ENCODE peak calls at places on chromosome 5, in five cellular contexts. T is colonic mucosa; U is neural progenitor cell; E is right lobe of liver; R is CD4-positive, alpha-beta T cell. I is an unnamed sample.
A peak's percentile ranks its signal among the peaks of the same experiment; 100 is the strongest.

GRCh38 chr5:104189909-104190308 is 627.3 kb upstream of the NUDT12 start:
- DNase-seq in U (no peak), T (no peak), E (no peak), R (no peak), I (no peak)

GRCh38 chr5:139383275-139383992 is at the start of gene SLC23A1:
- DNase-seq in E (peak; percentile 80), U (no peak), R (no peak), T (peak; percentile 85), I (no peak)

GRCh38 chr5:37198842-37199241 is 50.3 kb downstream of the CPLANE1 start:
- DNase-seq in E (no peak), U (no peak), R (no peak), T (no peak), I (no peak)

GRCh38 chr5:154049685-154050084 is 10.9 kb downstream of the MFAP3 start:
- DNase-seq in U (no peak), R (no peak), T (no peak), E (no peak), I (no peak)

GRCh38 chr5:127585661-127586060 is 63.2 kb upstream of the CTXN3 start:
- DNase-seq in E (no peak), U (no peak), R (no peak), T (no peak), I (no peak)

GRCh38 chr5:112616812-112617547 is 120.7 kb upstream of the APC start:
- DNase-seq in T (no peak), R (no peak), E (peak; percentile 44), U (no peak), I (no peak)

GRCh38 chr5:155057626-155058025 is 44.1 kb downstream of the KIF4B start:
- DNase-seq in R (no peak), T (no peak), E (no peak), U (no peak), I (no peak)

GRCh38 chr5:173312821-173313220 is 15.4 kb downstream of the STC2 start:
- DNase-seq in T (no peak), E (no peak), R (no peak), U (no peak), I (no peak)

GRCh38 chr5:110194191-110194590 is 504.5 kb downstream of the MAN2A1 start:
- DNase-seq in T (no peak), R (no peak), E (no peak), U (no peak), I (no peak)

GRCh38 chr5:76710991-76711390 is 4.9 kb upstream of the F2R start:
- DNase-seq in T (no peak), U (no peak), R (no peak), E (no peak), I (no peak)

GRCh38 chr5:66306105-66306843 is 162.2 kb downstream of the SREK1 start:
- DNase-seq in T (peak; percentile 45), R (no peak), E (no peak), U (peak; percentile 77), I (peak; percentile 4)

GRCh38 chr5:926416-927171 is 33.9 kb downstream of the TRIP13 start:
- DNase-seq in R (no peak), T (no peak), U (peak; percentile 76), E (no peak), I (no peak)

GRCh38 chr5:174900176-174900692 is 175.9 kb downstream of the MSX2 start:
- DNase-seq in R (no peak), E (no peak), T (no peak), U (no peak), I (no peak)

GRCh38 chr5:131944700-131945550 is 538 bp downstream of the MEIKIN start:
- DNase-seq in E (no peak), R (no peak), T (no peak), U (no peak), I (no peak)

GRCh38 chr5:53063176-53063575 is 46.4 kb downstream of the MOCS2 start:
- DNase-seq in R (no peak), T (no peak), U (no peak), E (no peak), I (no peak)

GRCh38 chr5:119031905-119032304 is 39.0 kb upstream of the DMXL1 start:
- DNase-seq in R (no peak), T (no peak), U (no peak), E (no peak), I (no peak)

GRCh38 chr5:179267671-179268071 is 77.6 kb downstream of the ADAMTS2 start:
- DNase-seq in E (no peak), T (no peak), R (no peak), U (no peak), I (no peak)

GRCh38 chr5:126969548-126969947 is 60.8 kb downstream of the MARCHF3 start:
- DNase-seq in T (no peak), R (no peak), U (no peak), E (no peak), I (no peak)

GRCh38 chr5:126002222-126002897 is 420.8 kb upstream of the GRAMD2B start:
- DNase-seq in T (peak; percentile 24), E (peak; percentile 69), R (no peak), U (no peak), I (peak; percentile 37)

GRCh38 chr5:61162832-61163567 is 732 bp upstream of the SMIM15 start:
- DNase-seq in U (peak; percentile 15), T (peak; percentile 40), E (no peak), R (no peak), I (no peak)

GRCh38 chr5:160359816-160360215 is 10.6 kb downstream of the C1QTNF2 start:
- DNase-seq in R (no peak), E (no peak), U (no peak), T (peak; percentile 30), I (no peak)

GRCh38 chr5:95815143-95815729 is 7.3 kb downstream of the GLRX start:
- DNase-seq in U (no peak), T (no peak), R (no peak), E (no peak), I (no peak)

GRCh38 chr5:107487056-107487461 is 183.7 kb downstream of the EFNA5 start:
- DNase-seq in U (no peak), R (no peak), E (no peak), T (no peak), I (no peak)

GRCh38 chr5:132779961-132780360 is 2.9 kb upstream of the SEPTIN8 start:
- DNase-seq in U (no peak), R (no peak), T (no peak), E (no peak), I (peak; percentile 40)

GRCh38 chr5:154271936-154272514 is 81.5 kb downstream of the GALNT10 start:
- DNase-seq in U (no peak), T (no peak), E (no peak), R (no peak), I (no peak)

GRCh38 chr5:78756853-78757252 is 108.3 kb upstream of the LHFPL2 start:
- DNase-seq in R (no peak), U (no peak), E (no peak), T (no peak), I (no peak)
- H3K27ac ChIP-seq in R (no peak overlapping the region), U (no peak overlapping the region), E (no peak overlapping the region), T (no peak overlapping the region), I (no peak overlapping the region)

GRCh38 chr5:116542619-116543018 is 32.0 kb downstream of the SEMA6A start:
- DNase-seq in E (no peak), R (no peak), U (no peak), T (peak; percentile 62), I (no peak)

GRCh38 chr5:116534988-116535387 is 39.6 kb downstream of the SEMA6A start:
- DNase-seq in T (no peak), E (no peak), U (no peak), R (no peak), I (no peak)

GRCh38 chr5:116543501-116543900 is 31.1 kb downstream of the SEMA6A start:
- DNase-seq in R (no peak), T (no peak), U (no peak), E (no peak), I (no peak)

GRCh38 chr5:116536279-116537161 is 38.1 kb downstream of the SEMA6A start:
- DNase-seq in E (no peak), U (peak; percentile 59), T (peak; percentile 61), R (no peak), I (peak; percentile 20)

DNA sequence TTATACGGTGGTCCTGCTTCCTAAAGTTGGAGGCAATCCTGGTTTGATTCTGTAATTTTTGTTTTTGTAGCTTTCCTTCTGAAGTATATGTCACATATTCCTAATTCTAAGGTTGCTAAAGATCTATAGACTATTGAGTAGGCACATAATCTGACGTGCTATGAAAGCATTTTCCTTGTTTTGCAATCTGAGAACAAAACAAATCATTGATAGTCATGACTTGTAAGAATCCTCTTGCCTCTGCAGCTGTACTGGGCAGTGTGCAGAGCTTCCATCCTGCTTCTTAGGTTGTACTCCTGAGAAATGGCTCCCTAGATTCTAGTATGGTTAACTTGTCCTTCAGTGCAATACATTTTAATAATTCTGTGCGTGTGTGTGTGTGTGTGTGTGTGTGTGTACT is 35.4 kb downstream of the SEMA6A start:
- DNase-seq in E (no peak), T (no peak), U (no peak), R (no peak), I (no peak)
- H3K27ac ChIP-seq in E (no peak overlapping the region), T (no peak overlapping the region), U (no peak overlapping the region), R (no peak overlapping the region), I (peak overlapping the region; percentile 79)

GRCh38 chr5:5335115-5335514 is 87.4 kb upstream of the ICE1 start:
- DNase-seq in U (no peak), R (no peak), T (no peak), E (no peak), I (no peak)

GRCh38 chr5:5330723-5331530 is 91.5 kb upstream of the ICE1 start:
- DNase-seq in R (no peak), U (no peak), E (no peak), T (no peak), I (no peak)

GRCh38 chr5:5335708-5336211 is 86.7 kb upstream of the ICE1 start:
- DNase-seq in U (peak; percentile 18), T (no peak), R (no peak), E (no peak), I (no peak)

GRCh38 chr5:5332287-5332686 is 90.2 kb upstream of the ICE1 start:
- DNase-seq in R (no peak), U (peak; percentile 34), T (no peak), E (no peak), I (no peak)

DNA sequence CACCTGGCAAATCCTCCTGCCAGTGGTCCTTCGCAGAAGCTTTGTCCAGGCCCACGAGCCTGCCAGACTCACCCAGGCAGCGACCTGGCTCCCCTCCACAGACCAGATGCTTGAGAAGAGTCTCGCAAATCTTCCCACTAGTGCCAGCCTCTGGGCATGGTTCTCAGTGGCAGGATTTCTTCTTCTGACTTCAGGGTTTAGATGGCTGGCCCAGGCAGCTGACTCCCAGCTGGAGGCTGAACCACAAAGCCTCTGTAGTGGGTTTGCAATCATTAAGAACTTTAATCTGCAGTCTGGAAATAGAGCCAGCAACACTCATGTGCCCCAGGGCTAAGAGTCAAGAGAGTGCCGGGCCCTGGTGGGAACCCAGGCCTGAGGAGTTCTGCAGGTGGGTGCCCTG is 90.6 kb upstream of the ICE1 start:
- DNase-seq in E (no peak), U (no peak), T (no peak), R (no peak), I (no peak)
- H3K27ac ChIP-seq in E (no peak overlapping the region), U (peak overlapping the region; percentile 32), T (no peak overlapping the region), R (no peak overlapping the region), I (no peak overlapping the region)

GRCh38 chr5:135842737-135843136 is 8.3 kb downstream of the SLC25A48 start:
- DNase-seq in E (no peak), R (no peak), T (no peak), U (no peak), I (no peak)
- H3K27ac ChIP-seq in E (no peak overlapping the region), R (no peak overlapping the region), T (no peak overlapping the region), U (no peak overlapping the region), I (peak overlapping the region; percentile 81)

GRCh38 chr5:56440871-56441740 is 208.0 kb upstream of the ANKRD55 start:
- DNase-seq in E (no peak), U (no peak), R (no peak), T (peak; percentile 27), I (no peak)
- H3K27ac ChIP-seq in E (no peak overlapping the region), U (no peak overlapping the region), R (no peak overlapping the region), T (no peak overlapping the region), I (no peak overlapping the region)